ENCODE peak calls at places on chromosomes 12 and 14, in nine cellular contexts. One of them, this sample, is unnamed.

GRCh38 chr12:91127751-91128150 is 16.5 kb upstream of the LUM start:
- DNase-seq in cardiac muscle cell: no peak
- DNase-seq in HepG2: peak; percentile 41
- DNase-seq in tibial artery: no peak
- DNase-seq in brain microvascular endothelial cell: peak; percentile 38
- DNase-seq in substantia nigra: no peak
- DNase-seq in body of pancreas: no peak
- DNase-seq in naive thymus-derived CD4-positive, alpha-beta T cell: no peak
- DNase-seq in CD8-positive, alpha-beta T cell: no peak
- DNase-seq in this sample: no peak

GRCh38 chr14:20624495-20625070 is 16.9 kb downstream of the OR6S1 start:
- DNase-seq in cardiac muscle cell: peak; percentile 49
- DNase-seq in HepG2: no peak
- DNase-seq in tibial artery: peak; percentile 65
- DNase-seq in brain microvascular endothelial cell: peak; percentile 65
- DNase-seq in substantia nigra: no peak
- DNase-seq in body of pancreas: peak; percentile 42
- DNase-seq in naive thymus-derived CD4-positive, alpha-beta T cell: no peak
- DNase-seq in CD8-positive, alpha-beta T cell: no peak
- DNase-seq in this sample: no peak

GRCh38 chr12:2619136-2619535 is 175.6 kb upstream of the FKBP4 start:
- DNase-seq in cardiac muscle cell: no peak
- DNase-seq in HepG2: no peak
- DNase-seq in tibial artery: no peak
- DNase-seq in brain microvascular endothelial cell: no peak
- DNase-seq in substantia nigra: no peak
- DNase-seq in body of pancreas: no peak
- DNase-seq in naive thymus-derived CD4-positive, alpha-beta T cell: no peak
- DNase-seq in CD8-positive, alpha-beta T cell: no peak
- DNase-seq in this sample: no peak

GRCh38 chr14:103123634-103124500 is 606 bp downstream of the TNFAIP2 start:
- DNase-seq in cardiac muscle cell: no peak
- DNase-seq in HepG2: no peak
- DNase-seq in tibial artery: peak; percentile 72
- DNase-seq in brain microvascular endothelial cell: no peak
- DNase-seq in substantia nigra: no peak
- DNase-seq in body of pancreas: no peak
- DNase-seq in naive thymus-derived CD4-positive, alpha-beta T cell: no peak
- DNase-seq in CD8-positive, alpha-beta T cell: no peak
- DNase-seq in this sample: no peak

GRCh38 chr12:131129839-131130238 is 176.1 kb downstream of the ADGRD1 start:
- DNase-seq in cardiac muscle cell: no peak
- DNase-seq in HepG2: no peak
- DNase-seq in tibial artery: no peak
- DNase-seq in brain microvascular endothelial cell: no peak
- DNase-seq in substantia nigra: no peak
- DNase-seq in body of pancreas: no peak
- DNase-seq in naive thymus-derived CD4-positive, alpha-beta T cell: no peak
- DNase-seq in CD8-positive, alpha-beta T cell: no peak
- DNase-seq in this sample: no peak

GRCh38 chr12:108310489-108310888 is 28.6 kb downstream of the CMKLR1 start:
- DNase-seq in cardiac muscle cell: no peak
- DNase-seq in HepG2: no peak
- DNase-seq in tibial artery: no peak
- DNase-seq in brain microvascular endothelial cell: no peak
- DNase-seq in substantia nigra: no peak
- DNase-seq in body of pancreas: no peak
- DNase-seq in naive thymus-derived CD4-positive, alpha-beta T cell: no peak
- DNase-seq in CD8-positive, alpha-beta T cell: no peak
- DNase-seq in this sample: no peak

GRCh38 chr14:99134333-99135046 is 137.5 kb downstream of the BCL11B start:
- DNase-seq in cardiac muscle cell: no peak
- DNase-seq in HepG2: no peak
- DNase-seq in tibial artery: peak; percentile 14
- DNase-seq in brain microvascular endothelial cell: no peak
- DNase-seq in substantia nigra: no peak
- DNase-seq in body of pancreas: no peak
- DNase-seq in naive thymus-derived CD4-positive, alpha-beta T cell: no peak
- DNase-seq in CD8-positive, alpha-beta T cell: no peak
- DNase-seq in this sample: no peak

GRCh38 chr12:13725049-13725448 is 256.4 kb downstream of the GRIN2B start:
- DNase-seq in cardiac muscle cell: no peak
- DNase-seq in HepG2: no peak
- DNase-seq in tibial artery: no peak
- DNase-seq in brain microvascular endothelial cell: no peak
- DNase-seq in substantia nigra: no peak
- DNase-seq in body of pancreas: no peak
- DNase-seq in naive thymus-derived CD4-positive, alpha-beta T cell: no peak
- DNase-seq in CD8-positive, alpha-beta T cell: no peak
- DNase-seq in this sample: no peak

GRCh38 chr12:26090853-26091510 is 33.9 kb downstream of the BHLHE41 start:
- DNase-seq in cardiac muscle cell: peak; percentile 11
- DNase-seq in HepG2: peak; percentile 7
- DNase-seq in tibial artery: no peak
- DNase-seq in brain microvascular endothelial cell: no peak
- DNase-seq in substantia nigra: no peak
- DNase-seq in body of pancreas: no peak
- DNase-seq in naive thymus-derived CD4-positive, alpha-beta T cell: no peak
- DNase-seq in CD8-positive, alpha-beta T cell: no peak
- DNase-seq in this sample: no peak

GRCh38 chr14:23335623-23336022 is 14.4 kb downstream of the PABPN1 start:
- DNase-seq in cardiac muscle cell: no peak
- DNase-seq in HepG2: no peak
- DNase-seq in tibial artery: no peak
- DNase-seq in brain microvascular endothelial cell: no peak
- DNase-seq in substantia nigra: no peak
- DNase-seq in body of pancreas: no peak
- DNase-seq in naive thymus-derived CD4-positive, alpha-beta T cell: no peak
- DNase-seq in CD8-positive, alpha-beta T cell: no peak
- DNase-seq in this sample: no peak

DNA sequence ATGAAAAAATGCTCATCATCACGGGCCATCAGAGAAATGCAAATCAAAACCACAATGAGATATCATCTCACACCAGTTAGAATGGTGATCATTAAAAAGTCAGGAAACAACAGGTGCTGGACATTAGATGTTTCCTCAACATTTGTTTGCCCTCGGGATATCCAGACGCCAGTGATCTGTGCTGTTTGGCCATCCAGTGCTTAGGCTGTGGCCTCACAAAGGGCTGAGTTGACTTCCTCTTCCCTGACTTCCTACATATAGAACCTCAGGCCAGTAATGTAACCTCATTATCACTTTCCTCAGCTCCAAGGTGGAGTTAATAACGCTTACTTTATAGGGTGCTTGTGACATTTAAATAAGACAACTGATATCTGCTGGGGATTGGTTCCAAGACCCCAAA is 51.8 kb downstream of the SLC15A5 start:
- DNase-seq in cardiac muscle cell: no peak
- DNase-seq in HepG2: no peak
- DNase-seq in tibial artery: no peak
- DNase-seq in brain microvascular endothelial cell: no peak
- DNase-seq in substantia nigra: no peak
- DNase-seq in body of pancreas: no peak
- DNase-seq in naive thymus-derived CD4-positive, alpha-beta T cell: no peak
- DNase-seq in CD8-positive, alpha-beta T cell: no peak
- DNase-seq in this sample: no peak
- H3K27ac ChIP-seq in cardiac muscle cell: no peak overlapping the region
- H3K27ac ChIP-seq in HepG2: no peak overlapping the region
- H3K27ac ChIP-seq in tibial artery: no peak overlapping the region
- H3K27ac ChIP-seq in brain microvascular endothelial cell: no peak overlapping the region
- H3K27ac ChIP-seq in substantia nigra: no peak overlapping the region
- H3K27ac ChIP-seq in body of pancreas: no peak overlapping the region
- H3K27ac ChIP-seq in naive thymus-derived CD4-positive, alpha-beta T cell: no peak overlapping the region
- H3K27ac ChIP-seq in CD8-positive, alpha-beta T cell: no peak overlapping the region
- H3K27ac ChIP-seq in this sample: no peak overlapping the region

DNA sequence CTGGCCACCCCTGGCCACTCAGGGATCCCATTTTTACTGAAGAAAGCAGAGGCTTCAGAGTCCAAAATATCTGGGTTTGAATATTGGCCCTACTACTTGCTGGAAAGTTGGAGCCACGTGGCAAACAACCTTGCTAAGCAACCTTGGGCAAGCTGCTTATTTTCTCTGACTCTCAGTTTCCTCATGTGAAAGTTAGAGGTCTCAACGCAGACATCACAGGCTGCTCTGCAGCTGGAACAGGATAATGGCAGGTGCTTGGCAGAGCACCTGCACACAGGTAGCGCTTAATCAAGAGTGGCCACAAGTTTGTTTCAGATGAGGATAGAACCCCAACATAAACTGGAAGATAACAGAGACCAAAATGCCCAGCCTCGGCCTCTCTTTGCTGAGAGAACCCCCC is 28.1 kb upstream of the CCND2 start:
- DNase-seq in cardiac muscle cell: no peak
- DNase-seq in HepG2: no peak
- DNase-seq in tibial artery: no peak
- DNase-seq in brain microvascular endothelial cell: no peak
- DNase-seq in substantia nigra: no peak
- DNase-seq in body of pancreas: no peak
- DNase-seq in naive thymus-derived CD4-positive, alpha-beta T cell: no peak
- DNase-seq in CD8-positive, alpha-beta T cell: no peak
- DNase-seq in this sample: no peak
- H3K27ac ChIP-seq in cardiac muscle cell: no peak overlapping the region
- H3K27ac ChIP-seq in HepG2: no peak overlapping the region
- H3K27ac ChIP-seq in tibial artery: no peak overlapping the region
- H3K27ac ChIP-seq in brain microvascular endothelial cell: no peak overlapping the region
- H3K27ac ChIP-seq in substantia nigra: no peak overlapping the region
- H3K27ac ChIP-seq in body of pancreas: no peak overlapping the region
- H3K27ac ChIP-seq in naive thymus-derived CD4-positive, alpha-beta T cell: no peak overlapping the region
- H3K27ac ChIP-seq in CD8-positive, alpha-beta T cell: no peak overlapping the region
- H3K27ac ChIP-seq in this sample: no peak overlapping the region

GRCh38 chr12:6226701-6227096 is 26.5 kb downstream of the CD9 start:
- DNase-seq in cardiac muscle cell: no peak
- DNase-seq in HepG2: no peak
- DNase-seq in tibial artery: peak; percentile 47
- DNase-seq in brain microvascular endothelial cell: no peak
- DNase-seq in substantia nigra: no peak
- DNase-seq in body of pancreas: peak; percentile 24
- DNase-seq in naive thymus-derived CD4-positive, alpha-beta T cell: no peak
- DNase-seq in CD8-positive, alpha-beta T cell: no peak
- DNase-seq in this sample: no peak
- H3K27ac ChIP-seq in cardiac muscle cell: no peak overlapping the region
- H3K27ac ChIP-seq in HepG2: peak overlapping the region; percentile 94
- H3K27ac ChIP-seq in tibial artery: peak overlapping the region; percentile 92
- H3K27ac ChIP-seq in brain microvascular endothelial cell: no peak overlapping the region
- H3K27ac ChIP-seq in substantia nigra: peak overlapping the region; percentile 96
- H3K27ac ChIP-seq in body of pancreas: no peak overlapping the region
- H3K27ac ChIP-seq in naive thymus-derived CD4-positive, alpha-beta T cell: no peak overlapping the region
- H3K27ac ChIP-seq in CD8-positive, alpha-beta T cell: no peak overlapping the region
- H3K27ac ChIP-seq in this sample: peak overlapping the region; percentile 95

GRCh38 chr14:105123266-105123665 is 45.3 kb downstream of the JAG2 start:
- DNase-seq in cardiac muscle cell: no peak
- DNase-seq in HepG2: no peak
- DNase-seq in tibial artery: no peak
- DNase-seq in brain microvascular endothelial cell: no peak
- DNase-seq in substantia nigra: no peak
- DNase-seq in body of pancreas: no peak
- DNase-seq in naive thymus-derived CD4-positive, alpha-beta T cell: no peak
- DNase-seq in CD8-positive, alpha-beta T cell: no peak
- DNase-seq in this sample: no peak
- H3K27ac ChIP-seq in cardiac muscle cell: no peak overlapping the region
- H3K27ac ChIP-seq in HepG2: no peak overlapping the region
- H3K27ac ChIP-seq in tibial artery: no peak overlapping the region
- H3K27ac ChIP-seq in brain microvascular endothelial cell: no peak overlapping the region
- H3K27ac ChIP-seq in substantia nigra: no peak overlapping the region
- H3K27ac ChIP-seq in body of pancreas: no peak overlapping the region
- H3K27ac ChIP-seq in naive thymus-derived CD4-positive, alpha-beta T cell: no peak overlapping the region
- H3K27ac ChIP-seq in CD8-positive, alpha-beta T cell: no peak overlapping the region
- H3K27ac ChIP-seq in this sample: no peak overlapping the region